ENCODE peak calls at places on chromosomes 3 and 15, in nine cellular contexts. S is WERI-Rb-1, W is psoas muscle, Q is GM12878, E is H9, Y is substantia nigra, X is thoracic aorta, U is transverse colon, M is breast epithelium. C is an unnamed sample.

GRCh38 chr3:147298511-147298982 is 107.8 kb downstream of the ZIC4 start:
- DNase-seq in S (no peak), W (no peak), Q (no peak), E (no peak), Y (no peak), X (no peak), U (no peak), M (no peak), C (no peak)

GRCh38 chr3:61924065-61924740 is 362.8 kb downstream of the PTPRG start:
- DNase-seq in S (no peak), W (peak), Q (no peak), E (no peak), Y (no peak), X (no peak), U (no peak), M (no peak), C (no peak)

GRCh38 chr15:98772895-98773294 is 124.6 kb downstream of the IGF1R start:
- DNase-seq in S (no peak), W (no peak), Q (no peak), E (no peak), Y (no peak), X (no peak), U (no peak), M (no peak), C (no peak)

GRCh38 chr3:27025718-27026117 is 343.5 kb downstream of the NEK10 start:
- DNase-seq in S (no peak), W (no peak), Q (no peak), E (peak), Y (no peak), X (no peak), U (no peak), M (no peak), C (no peak)

GRCh38 chr15:83275412-83275811 is 9.1 kb downstream of the BNC1 start:
- DNase-seq in S (no peak), W (no peak), Q (no peak), E (no peak), Y (no peak), X (no peak), U (no peak), M (no peak), C (no peak)

GRCh38 chr15:75056036-75056435 is 32.6 kb downstream of the PPCDC start:
- DNase-seq in S (no peak), W (no peak), Q (no peak), E (no peak), Y (no peak), X (no peak), U (peak), M (no peak), C (no peak)

GRCh38 chr15:61613729-61614128 is 384.6 kb upstream of the RORA start:
- DNase-seq in S (no peak), W (no peak), Q (no peak), E (no peak), Y (no peak), X (no peak), U (no peak), M (no peak), C (no peak)

GRCh38 chr3:53254810-53255359 is 937 bp downstream of the TKT start:
- DNase-seq in S (peak), W (peak), Q (peak), E (peak), Y (peak), X (no peak), U (peak), M (peak), C (peak)

GRCh38 chr3:23320586-23321570 is 117.8 kb downstream of the UBE2E2 start:
- DNase-seq in S (peak), W (no peak), Q (no peak), E (no peak), Y (no peak), X (no peak), U (no peak), M (no peak), C (no peak)

GRCh38 chr3:62445267-62445666 is 71.9 kb upstream of the FEZF2 start:
- DNase-seq in S (no peak), W (no peak), Q (peak), E (no peak), Y (no peak), X (no peak), U (no peak), M (no peak), C (no peak)

GRCh38 chr3:120559228-120560061 is 36.7 kb upstream of the NDUFB4 start:
- DNase-seq in S (peak), W (no peak), Q (no peak), E (peak), Y (peak), X (no peak), U (peak), M (no peak), C (no peak)

GRCh38 chr3:124686028-124686670 is 44.1 kb upstream of the UMPS start:
- DNase-seq in S (no peak), W (no peak), Q (no peak), E (no peak), Y (no peak), X (no peak), U (no peak), M (no peak), C (no peak)

GRCh38 chr3:64612082-64612860 is 75.5 kb downstream of the ADAMTS9 start:
- DNase-seq in S (peak), W (no peak), Q (no peak), E (no peak), Y (no peak), X (no peak), U (peak), M (no peak), C (no peak)

GRCh38 chr3:73141531-73141930 is 80.1 kb downstream of the EBLN2 start:
- DNase-seq in S (no peak), W (peak), Q (no peak), E (no peak), Y (no peak), X (no peak), U (no peak), M (no peak), C (no peak)

GRCh38 chr3:30894521-30895289 is at the start of gene GADL1:
- DNase-seq in S (peak), W (peak), Q (no peak), E (peak), Y (no peak), X (no peak), U (no peak), M (no peak), C (no peak)

GRCh38 chr3:99934984-99935797 is 117.5 kb downstream of the CMSS1 start:
- DNase-seq in S (no peak), W (no peak), Q (no peak), E (no peak), Y (no peak), X (no peak), U (no peak), M (no peak), C (no peak)

GRCh38 chr3:181956122-181956521 is 244.4 kb downstream of the SOX2 start:
- DNase-seq in S (no peak), W (no peak), Q (no peak), E (no peak), Y (no peak), X (no peak), U (peak), M (no peak), C (no peak)
- H3K27ac ChIP-seq in S (no peak), W (no peak), Q (no peak), E (no peak), Y (no peak), X (no peak), U (no peak), M (no peak), C (no peak)

GRCh38 chr3:129604942-129605592 is 1.4 kb downstream of the PLXND1 start:
- DNase-seq in S (no peak), W (no peak), Q (no peak), E (peak), Y (no peak), X (no peak), U (no peak), M (no peak), C (no peak)

GRCh38 chr3:129605593-129606521 is 619 bp downstream of the PLXND1 start:
- DNase-seq in S (peak), W (peak), Q (no peak), E (peak), Y (peak), X (no peak), U (no peak), M (no peak), C (no peak)

GRCh38 chr3:129607391-129608068 is 1.1 kb upstream of the PLXND1 start:
- DNase-seq in S (peak), W (no peak), Q (no peak), E (no peak), Y (no peak), X (no peak), U (no peak), M (no peak), C (no peak)

GRCh38 chr3:129608087-129608935 is 1.8 kb upstream of the PLXND1 start:
- DNase-seq in S (peak), W (no peak), Q (no peak), E (peak), Y (peak), X (no peak), U (no peak), M (no peak), C (no peak)

DNA sequence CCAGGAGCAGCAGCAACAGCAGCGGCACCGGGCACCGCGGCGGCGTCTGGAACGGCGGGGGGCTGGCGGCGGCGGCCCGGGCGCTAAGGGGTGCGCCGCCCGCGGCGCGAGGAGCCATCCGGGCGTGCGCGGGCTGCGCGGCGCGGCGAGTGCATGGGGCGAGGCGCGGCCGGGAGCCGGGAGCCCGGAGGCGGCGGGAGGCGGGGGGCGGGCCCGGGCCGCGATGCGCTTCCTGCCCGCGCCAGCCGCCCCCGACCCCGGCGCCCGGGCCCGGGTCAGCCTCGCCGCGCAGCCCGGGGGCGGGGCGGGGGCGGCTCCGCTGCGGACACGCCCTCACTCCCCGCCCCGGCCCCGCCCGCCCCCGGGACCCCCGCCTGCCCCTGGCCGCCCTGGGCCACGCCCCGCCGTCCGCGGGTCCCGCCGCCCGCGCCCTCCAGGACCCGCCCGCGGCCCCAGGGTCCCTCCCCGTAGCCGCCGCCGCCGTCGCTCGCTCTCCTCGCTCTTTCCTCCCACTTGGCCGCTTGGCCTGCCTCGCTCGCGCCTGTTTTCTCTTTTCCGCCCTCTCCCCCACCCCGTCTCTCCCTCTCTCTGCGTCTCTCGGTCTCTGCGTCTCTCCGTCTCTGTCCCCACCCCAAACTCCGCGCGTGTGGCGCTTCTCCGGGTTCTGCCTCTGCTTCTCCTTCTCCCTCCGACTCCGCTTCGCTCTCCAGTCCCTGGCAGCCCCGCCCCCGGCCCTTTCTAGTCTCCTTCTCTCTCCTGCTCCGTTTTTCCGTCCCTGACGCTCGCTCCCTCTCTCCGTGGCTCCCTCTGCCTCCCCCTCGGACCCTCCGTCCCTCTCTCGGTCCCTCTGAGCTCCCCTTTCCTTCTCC is at the start of gene PLXND1:
- DNase-seq in S (peak), W (peak), Q (no peak), E (peak), Y (peak), X (no peak), U (peak), M (no peak), C (peak)
- H3K27ac ChIP-seq in S (peak), W (peak), Q (no peak), E (no peak), Y (peak), X (peak), U (peak), M (peak), C (peak)

DNA sequence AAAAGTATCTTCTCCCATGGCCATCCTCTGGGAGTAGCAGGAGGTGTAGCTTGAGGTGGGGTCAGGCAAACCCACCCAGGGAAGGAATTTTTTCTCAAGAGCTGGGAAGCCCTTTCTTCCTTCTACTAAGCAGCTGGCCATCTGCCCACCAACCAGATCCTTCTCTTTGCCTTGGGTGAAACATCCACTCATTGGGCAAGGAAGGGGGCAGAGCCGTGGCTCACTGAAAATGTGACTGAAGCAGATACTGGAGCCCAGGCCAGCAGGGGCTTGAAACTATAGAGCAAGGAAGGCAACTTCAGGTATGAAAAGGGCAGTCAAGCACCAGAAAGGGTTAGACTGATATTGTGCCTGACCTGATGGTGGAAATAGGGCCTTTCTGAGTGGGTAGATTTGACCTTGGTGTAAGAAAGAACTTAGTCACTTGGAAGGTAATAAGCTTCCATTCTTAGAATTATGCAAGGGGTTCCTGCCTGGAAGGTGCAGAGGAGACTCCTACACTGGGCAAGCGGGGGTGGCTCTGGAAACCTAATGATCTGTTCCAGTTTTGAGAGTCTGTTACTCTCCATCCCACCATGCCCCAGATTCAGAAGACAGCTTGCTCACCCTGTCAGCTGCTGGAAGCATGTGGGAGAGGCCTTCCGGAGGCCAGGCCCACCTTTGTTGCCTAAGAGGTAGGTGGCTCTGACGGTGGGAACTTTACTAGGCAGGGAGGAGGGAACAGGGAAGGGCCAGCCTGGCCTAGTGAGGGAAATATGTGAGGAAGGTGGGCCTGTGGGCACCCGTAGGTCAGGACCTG is 22.0 kb upstream of the PLA2G4E start:
- DNase-seq in S (no peak), W (no peak), Q (no peak), E (no peak), Y (no peak), X (no peak), U (no peak), M (no peak), C (no peak)
- H3K27ac ChIP-seq in S (no peak), W (no peak), Q (no peak), E (no peak), Y (no peak), X (no peak), U (no peak), M (no peak), C (no peak)

GRCh38 chr3:39531681-39532080 is 64.2 kb downstream of the MOBP start:
- DNase-seq in S (no peak), W (no peak), Q (no peak), E (no peak), Y (no peak), X (peak), U (no peak), M (no peak), C (no peak)
- H3K27ac ChIP-seq in S (no peak), W (no peak), Q (no peak), E (no peak), Y (no peak), X (peak), U (no peak), M (peak), C (no peak)